ENCODE peak calls at places on chromosomes 4 and X, in six cellular contexts. Y is cardiac muscle cell, B is foreskin fibroblast, C is OCI-LY7, L is hepatocyte, X is uterus. A is an unnamed sample.

GRCh38 chr4:163550869-163551267 is 56.4 kb downstream of the TMA16 start:
- DNase-seq in Y (no peak), B (no peak), C (no peak), L (no peak), X (no peak), A (no peak)

GRCh38 chrX:47030339-47030738 is 47.9 kb upstream of the RGN start:
- DNase-seq in Y (peak; percentile 73), B (peak; percentile 70), C (peak; percentile 73), L (peak; percentile 71), X (no peak), A (peak; percentile 18)

GRCh38 chrX:24928114-24928513 is 87.7 kb downstream of the ARX start:
- DNase-seq in Y (no peak), B (no peak), C (no peak), L (no peak), X (no peak), A (no peak)

GRCh38 chrX:150848914-150849365 is 49.5 kb downstream of the CD99L2 start:
- DNase-seq in Y (no peak), B (no peak), C (no peak), L (no peak), X (no peak), A (no peak)

GRCh38 chrX:1205681-1206611 is 6.5 kb downstream of the CRLF2 start:
- DNase-seq in Y (peak; percentile 76), B (peak; percentile 58), C (peak; percentile 95), L (peak; percentile 57), X (no peak), A (peak; percentile 30)

GRCh38 chrX:1153940-1154339 is 58.5 kb downstream of the CRLF2 start:
- DNase-seq in Y (no peak), B (no peak), C (no peak), L (no peak), X (no peak), A (no peak)

GRCh38 chrX:10022580-10023245 is 55.6 kb downstream of the CLDN34 start:
- DNase-seq in Y (no peak), B (peak; percentile 56), C (no peak), L (no peak), X (peak; percentile 43), A (no peak)

GRCh38 chrX:113275769-113276168 is 435.1 kb upstream of the AMOT start:
- DNase-seq in Y (peak; percentile 15), B (no peak), C (no peak), L (no peak), X (no peak), A (no peak)

GRCh38 chr4:105389167-105389566 is 84.7 kb downstream of the PPA2 start:
- DNase-seq in Y (no peak), B (peak; percentile 27), C (no peak), L (no peak), X (no peak), A (no peak)

GRCh38 chrX:148976571-148976970 is 476.2 kb downstream of the AFF2 start:
- DNase-seq in Y (no peak), B (no peak), C (no peak), L (no peak), X (no peak), A (no peak)

DNA sequence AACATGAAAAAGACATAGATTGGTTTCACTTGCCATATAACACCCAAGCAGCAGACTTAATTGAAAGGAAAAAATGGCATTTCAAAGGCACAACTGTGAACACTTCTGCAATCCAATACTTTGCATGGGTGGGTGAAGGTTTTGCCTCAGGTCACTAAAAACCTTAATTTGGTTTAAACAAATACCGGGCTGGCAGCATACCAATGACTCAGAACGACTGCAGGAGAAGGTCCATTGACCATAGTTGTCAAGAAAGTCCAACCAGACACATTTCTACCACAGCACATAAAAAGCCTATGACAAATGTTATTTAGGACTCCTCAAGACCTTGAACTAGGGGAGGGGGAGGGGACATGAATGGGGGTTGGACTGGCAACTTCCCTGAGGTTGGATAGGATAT is 183.6 kb upstream of the TRPC5 start:
- DNase-seq in Y (no peak), B (no peak), C (no peak), L (no peak), X (no peak), A (no peak)
- TF ChIP-seq CTCF in Y (no peak), B (no peak), C (no peak), L (no peak), X (no peak), A (no peak)

GRCh38 chr4:170988446-170988845 is 824.8 kb upstream of the GALNTL6 start:
- DNase-seq in Y (no peak), B (no peak), C (no peak), L (no peak), X (no peak), A (no peak)

DNA sequence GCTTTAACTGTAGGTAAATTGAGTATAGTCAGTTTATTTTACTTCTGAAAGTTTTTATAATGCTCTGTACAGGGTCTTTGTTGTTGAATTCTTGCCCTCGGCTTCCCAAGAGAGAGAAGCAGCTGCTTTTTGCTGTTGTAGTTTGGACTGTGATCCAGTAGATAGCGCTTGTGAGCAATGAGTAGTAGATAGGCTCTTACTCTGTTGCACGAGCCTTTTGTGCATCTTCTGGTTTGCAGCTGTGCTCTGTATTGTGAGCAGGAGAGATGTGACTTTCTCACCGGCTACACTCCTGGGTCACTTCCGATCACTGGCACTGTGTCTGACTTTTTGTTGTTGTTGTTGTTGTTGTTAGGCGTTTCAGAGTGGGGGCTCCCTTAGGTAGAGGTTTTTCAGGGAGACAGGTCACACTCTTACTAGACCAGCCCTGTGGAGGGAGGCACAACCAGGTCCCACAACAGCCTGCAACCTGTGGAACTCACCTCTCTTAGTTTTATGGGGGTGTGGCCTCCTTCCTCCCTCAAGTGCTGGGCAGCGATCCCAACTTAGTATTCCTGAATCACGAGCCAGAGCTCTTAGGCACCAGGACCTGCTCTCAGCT is 822.1 kb upstream of the GALNTL6 start:
- DNase-seq in Y (peak; percentile 53), B (no peak), C (peak; percentile 37), L (peak; percentile 59), X (no peak), A (peak; percentile 25)
- TF ChIP-seq CTCF in Y (no peak), B (no peak), C (peak; percentile 73), L (peak; percentile 53), X (no peak), A (peak; percentile 17)

GRCh38 chr4:53547983-53548382 is 43.3 kb downstream of the LNX1 start:
- DNase-seq in Y (no peak), B (no peak), C (no peak), L (no peak), X (no peak), A (no peak)
- TF ChIP-seq CTCF in Y (no peak), B (no peak), C (no peak), L (no peak), X (no peak), A (no peak)

DNA sequence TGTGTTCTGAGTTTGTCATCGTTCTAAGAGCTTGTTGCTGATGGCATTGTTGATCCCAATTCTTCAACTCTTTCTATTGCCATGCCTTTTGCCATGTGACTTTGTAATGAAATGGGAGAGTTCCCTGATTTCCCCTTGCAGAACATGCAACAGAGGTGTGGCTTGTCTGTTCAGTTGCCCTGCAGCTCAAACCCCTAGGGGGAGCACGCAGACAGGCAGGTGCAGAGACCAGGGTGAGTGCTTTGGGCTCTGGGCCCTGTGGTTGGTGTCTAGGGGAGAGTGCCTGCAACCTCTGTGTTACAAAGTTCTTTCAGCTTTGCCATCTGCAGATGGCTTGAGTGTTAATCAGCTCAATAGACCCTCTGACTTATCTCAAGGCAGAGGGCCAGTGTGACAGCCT is 332.7 kb downstream of the MID1IP1 start:
- DNase-seq in Y (peak; percentile 28), B (no peak), C (peak; percentile 24), L (peak; percentile 15), X (no peak), A (no peak)
- TF ChIP-seq CTCF in Y (no peak), B (no peak), C (peak; percentile 59), L (no peak), X (no peak), A (peak; percentile 42)

A was measured in GM20000.